ENCODE peak calls at places on chromosome 11, in six cellular contexts. R, F, N, A, T and X are unnamed samples.

GRCh38 chr11:15826826-15827225 is 529.5 kb downstream of the SOX6 start:
- DNase-seq in N (peak), A (peak), F (no peak), T (no peak), R (no peak), X (peak)

GRCh38 chr11:76278526-76278925 is 72.2 kb upstream of the WNT11 start:
- DNase-seq in T (no peak), A (no peak), F (no peak), R (peak), N (no peak), X (no peak)

GRCh38 chr11:73461335-73461840 is 85.2 kb downstream of the RELT start:
- DNase-seq in T (peak), N (no peak), F (no peak), A (no peak), R (no peak), X (no peak)

GRCh38 chr11:78168539-78169477 is 19.6 kb downstream of the KCTD21 start:
- DNase-seq in R (no peak), N (peak), F (peak), T (peak), A (no peak), X (no peak)

GRCh38 chr11:43382614-43383013 is 23.9 kb downstream of the TTC17 start:
- DNase-seq in T (no peak), R (no peak), A (no peak), N (no peak), F (no peak), X (no peak)

GRCh38 chr11:48011125-48012050 is 31.0 kb downstream of the PTPRJ start:
- DNase-seq in F (no peak), T (no peak), N (no peak), R (no peak), A (no peak), X (no peak)

GRCh38 chr11:117424781-117425180 is 97.1 kb downstream of the CEP164 start:
- DNase-seq in F (no peak), N (no peak), T (no peak), R (no peak), A (no peak), X (no peak)

GRCh38 chr11:78786086-78786485 is 211.4 kb upstream of the NARS2 start:
- DNase-seq in N (no peak), A (no peak), T (peak), F (no peak), R (no peak), X (no peak)

GRCh38 chr11:123072279-123072678 is 10.3 kb upstream of the HSPA8 start:
- DNase-seq in T (no peak), A (no peak), F (peak), N (peak), R (no peak), X (no peak)

GRCh38 chr11:103842191-103842590 is 194.2 kb upstream of the DDI1 start:
- DNase-seq in R (no peak), F (no peak), T (no peak), A (no peak), N (no peak), X (no peak)

GRCh38 chr11:102244681-102245409 is 72.4 kb upstream of the BIRC3 start:
- DNase-seq in N (no peak), A (no peak), R (no peak), T (peak), F (no peak), X (peak)

DNA sequence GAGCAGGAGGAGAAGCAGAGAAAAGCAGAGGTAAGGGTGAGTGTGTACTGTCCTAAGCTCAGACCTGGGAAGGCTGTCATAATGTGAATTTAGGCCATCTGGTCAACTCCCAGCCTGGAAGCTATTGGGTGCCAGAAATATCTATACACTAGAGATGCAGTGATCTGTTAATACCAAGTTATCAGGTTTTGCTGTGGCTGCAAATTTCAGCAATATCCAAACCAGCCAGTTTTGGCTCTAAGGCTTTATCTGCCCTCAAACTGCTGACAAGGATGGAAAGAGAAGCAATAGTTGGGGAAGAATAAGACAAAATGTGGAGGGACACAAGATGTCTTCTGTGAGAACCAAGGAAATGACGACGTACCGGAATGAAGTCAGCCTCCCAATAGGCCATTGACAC is 62.9 kb downstream of the CYB5R2 start:
- DNase-seq in F (no peak), T (no peak), N (no peak), R (no peak), A (no peak), X (no peak)
- H3K27ac ChIP-seq in F (peak), T (no peak), N (no peak), R (no peak), A (no peak), X (no peak)

DNA sequence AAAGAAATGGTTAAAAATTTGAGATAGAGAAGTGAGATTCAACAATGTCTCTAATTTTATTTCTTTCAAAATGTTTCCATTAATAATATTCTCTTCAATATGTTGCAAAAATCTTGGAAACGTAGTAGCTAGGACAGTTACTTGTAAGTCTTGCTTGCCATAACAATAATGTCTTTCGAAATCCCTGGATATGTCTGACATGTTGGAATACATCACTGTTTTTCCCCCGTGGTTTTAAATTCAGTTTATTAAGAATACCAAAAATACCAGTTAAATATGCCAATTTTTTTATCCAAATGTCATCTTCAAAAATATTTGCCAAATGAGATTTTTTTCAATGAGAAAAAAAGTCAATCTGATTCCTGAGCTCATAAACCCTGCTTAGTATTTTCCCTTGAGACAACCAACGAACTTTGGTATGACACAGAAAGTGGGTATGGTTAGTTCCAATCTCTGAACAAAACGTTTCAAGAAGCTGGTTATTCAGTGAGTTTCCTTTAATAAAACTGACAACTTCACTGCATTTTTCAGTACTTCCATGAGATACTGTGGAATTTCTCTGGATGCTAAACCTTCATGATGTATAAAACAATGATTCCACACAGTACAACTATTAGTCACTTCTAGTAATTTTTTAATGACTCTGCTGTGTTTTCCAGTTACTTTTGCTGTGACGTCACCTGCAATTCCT is 36.7 kb upstream of the AMPD3 start:
- DNase-seq in R (no peak), F (no peak), N (no peak), A (no peak), T (peak), X (no peak)
- H3K27ac ChIP-seq in R (no peak), F (no peak), N (no peak), A (no peak), T (no peak), X (no peak)

GRCh38 chr11:121383726-121384125 is 68.4 kb upstream of the SORL1 start:
- DNase-seq in A (no peak), T (peak), F (no peak), R (no peak), N (no peak), X (no peak)
- H3K27ac ChIP-seq in A (no peak), T (no peak), F (no peak), R (no peak), N (no peak), X (no peak)

DNA sequence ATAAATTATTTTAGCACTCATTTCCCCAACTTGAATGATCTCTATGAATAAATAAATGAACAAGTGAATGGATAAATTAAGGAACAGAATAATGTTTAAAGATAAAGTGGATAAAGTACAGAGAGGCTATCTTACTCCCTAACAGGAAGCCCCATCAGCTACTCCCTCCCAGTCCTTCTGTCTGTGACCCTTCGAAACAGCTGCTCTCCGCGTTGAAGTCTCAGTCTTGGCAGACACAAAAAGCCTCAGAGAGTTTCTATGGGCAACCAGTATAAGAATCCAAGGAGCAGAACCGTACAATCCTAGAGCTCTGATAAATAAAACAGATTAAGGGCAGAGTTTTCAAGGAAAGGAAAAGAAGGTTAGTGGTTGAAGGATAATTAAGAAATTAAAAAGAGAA is 35.0 kb downstream of the GUCY1A2 start:
- DNase-seq in N (no peak), T (no peak), R (no peak), F (no peak), A (no peak), X (no peak)
- H3K27ac ChIP-seq in N (no peak), T (no peak), R (no peak), F (no peak), A (no peak), X (no peak)

DNA sequence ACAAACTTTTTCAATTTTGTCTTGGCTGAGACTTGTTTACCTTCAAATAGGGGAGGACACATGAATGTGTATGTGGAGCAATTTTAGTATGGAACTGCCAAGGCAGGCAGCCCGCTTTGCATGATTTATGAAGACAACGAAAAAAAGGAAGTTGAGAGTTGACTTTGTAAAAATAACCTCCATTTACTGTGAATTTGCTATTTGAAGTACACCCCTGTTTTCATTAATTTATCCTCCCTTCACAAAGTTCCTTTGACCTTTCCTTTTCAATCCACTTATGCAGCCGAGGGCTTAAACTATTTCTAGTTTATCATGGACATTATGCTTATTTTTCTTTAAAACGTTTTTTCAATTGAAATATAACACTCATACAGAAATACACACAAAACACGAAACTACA is 369.6 kb upstream of the CADM1 start:
- DNase-seq in T (no peak), A (no peak), N (no peak), F (no peak), R (no peak), X (no peak)
- H3K27ac ChIP-seq in T (no peak), A (no peak), N (no peak), F (no peak), R (no peak), X (no peak)

GRCh38 chr11:130668751-130669150 is 220.3 kb downstream of the ADAMTS15 start:
- DNase-seq in N (no peak), T (no peak), A (no peak), R (no peak), F (no peak), X (no peak)
- H3K27ac ChIP-seq in N (no peak), T (no peak), A (no peak), R (no peak), F (no peak), X (no peak)

DNA sequence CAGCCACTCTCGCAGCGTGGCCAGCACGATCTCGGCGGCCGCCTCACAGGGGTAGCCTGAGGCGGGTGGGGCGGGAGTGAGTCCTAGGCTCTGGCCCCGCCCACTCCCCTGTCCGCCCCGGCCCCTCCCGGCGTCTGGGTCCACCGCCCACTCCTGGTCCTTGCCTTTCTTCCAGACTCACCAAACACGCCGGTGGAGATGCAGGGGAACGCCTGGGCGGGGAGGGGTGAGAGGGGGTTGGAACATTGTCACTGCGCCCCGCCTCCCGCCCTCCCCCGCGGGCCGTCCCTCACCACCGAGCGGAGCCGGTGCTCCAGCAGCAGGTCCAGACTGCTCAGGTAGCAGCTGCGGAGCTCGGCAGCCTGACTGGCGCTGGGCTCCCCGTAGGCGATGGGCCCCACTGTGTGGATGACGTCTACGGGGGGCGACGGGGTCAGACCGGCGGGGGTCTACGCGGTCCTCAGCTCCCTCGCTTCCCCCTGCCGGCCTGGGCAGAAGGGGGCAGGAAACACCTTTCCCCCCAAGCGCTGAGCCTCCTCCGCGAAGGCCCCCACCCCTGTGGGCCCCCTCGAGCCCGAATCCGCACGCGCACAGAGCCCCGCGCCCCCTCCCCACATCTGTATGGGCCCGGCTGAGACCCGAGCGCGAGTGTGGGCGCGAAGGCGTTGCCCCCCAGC is 13.2 kb downstream of the OTUB1 start:
- DNase-seq in A (peak), T (no peak), F (peak), R (peak), N (peak), X (peak)
- H3K27ac ChIP-seq in A (no peak), T (no peak), F (no peak), R (no peak), N (no peak), X (no peak)